ENCODE peak calls at places on chromosomes 16 and 17, in six cellular contexts. One of them, this sample, is unnamed.

GRCh38 chr17:11644265-11645212 is 46.3 kb downstream of the DNAH9 start:
- DNase-seq in GM12878: no peak
- DNase-seq in H1: peak
- DNase-seq in GM23338: peak
- DNase-seq in endothelial cell of umbilical vein: peak
- DNase-seq in HCT116: peak
- DNase-seq in this sample: peak

GRCh38 chr16:2692948-2693651 is 10.8 kb downstream of the KCTD5 start:
- DNase-seq in GM12878: no peak
- DNase-seq in H1: no peak
- DNase-seq in GM23338: peak
- DNase-seq in endothelial cell of umbilical vein: no peak
- DNase-seq in HCT116: no peak
- DNase-seq in this sample: no peak

GRCh38 chr17:12959441-12959840 is 58.4 kb downstream of the ELAC2 start:
- DNase-seq in GM12878: no peak
- DNase-seq in H1: no peak
- DNase-seq in GM23338: no peak
- DNase-seq in endothelial cell of umbilical vein: no peak
- DNase-seq in HCT116: no peak
- DNase-seq in this sample: no peak

GRCh38 chr17:43660262-43660661 is 1.5 kb downstream of the MEOX1 start:
- DNase-seq in GM12878: no peak
- DNase-seq in H1: no peak
- DNase-seq in GM23338: no peak
- DNase-seq in endothelial cell of umbilical vein: no peak
- DNase-seq in HCT116: no peak
- DNase-seq in this sample: no peak

GRCh38 chr17:7207120-7208001 is 12.3 kb downstream of the DLG4 start:
- DNase-seq in GM12878: no peak
- DNase-seq in H1: no peak
- DNase-seq in GM23338: no peak
- DNase-seq in endothelial cell of umbilical vein: no peak
- DNase-seq in HCT116: no peak
- DNase-seq in this sample: no peak

GRCh38 chr16:56369202-56369601 is 56.1 kb downstream of the AMFR start:
- DNase-seq in GM12878: no peak
- DNase-seq in H1: no peak
- DNase-seq in GM23338: no peak
- DNase-seq in endothelial cell of umbilical vein: no peak
- DNase-seq in HCT116: no peak
- DNase-seq in this sample: no peak

GRCh38 chr17:8402921-8403536 is 5.4 kb upstream of the RNF222 start:
- DNase-seq in GM12878: no peak
- DNase-seq in H1: no peak
- DNase-seq in GM23338: no peak
- DNase-seq in endothelial cell of umbilical vein: peak
- DNase-seq in HCT116: no peak
- DNase-seq in this sample: no peak

GRCh38 chr16:68200120-68200783 is 35.7 kb downstream of the ESRP2 start:
- DNase-seq in GM12878: no peak
- DNase-seq in H1: no peak
- DNase-seq in GM23338: no peak
- DNase-seq in endothelial cell of umbilical vein: peak
- DNase-seq in HCT116: no peak
- DNase-seq in this sample: no peak

GRCh38 chr16:85412911-85413520 is 200.1 kb upstream of the GSE1 start:
- DNase-seq in GM12878: no peak
- DNase-seq in H1: no peak
- DNase-seq in GM23338: no peak
- DNase-seq in endothelial cell of umbilical vein: no peak
- DNase-seq in HCT116: no peak
- DNase-seq in this sample: no peak

GRCh38 chr17:4968166-4968915 is 724 bp upstream of the SPAG7 start:
- DNase-seq in GM12878: no peak
- DNase-seq in H1: no peak
- DNase-seq in GM23338: peak
- DNase-seq in endothelial cell of umbilical vein: no peak
- DNase-seq in HCT116: no peak
- DNase-seq in this sample: no peak

GRCh38 chr16:27230562-27230991 is 27.3 kb downstream of the KDM8 start:
- DNase-seq in GM12878: no peak
- DNase-seq in H1: no peak
- DNase-seq in GM23338: peak
- DNase-seq in endothelial cell of umbilical vein: no peak
- DNase-seq in HCT116: no peak
- DNase-seq in this sample: no peak

GRCh38 chr16:82658796-82659195 is 32.0 kb downstream of the CDH13 start:
- DNase-seq in GM12878: no peak
- DNase-seq in H1: no peak
- DNase-seq in GM23338: no peak
- DNase-seq in endothelial cell of umbilical vein: no peak
- DNase-seq in HCT116: no peak
- DNase-seq in this sample: no peak

GRCh38 chr16:68332411-68333121 is 21.7 kb downstream of the PRMT7 start:
- DNase-seq in GM12878: no peak
- DNase-seq in H1: no peak
- DNase-seq in GM23338: no peak
- DNase-seq in endothelial cell of umbilical vein: peak
- DNase-seq in HCT116: no peak
- DNase-seq in this sample: no peak

GRCh38 chr17:38617967-38618760 is 12.4 kb upstream of the SRCIN1 start:
- DNase-seq in GM12878: no peak
- DNase-seq in H1: no peak
- DNase-seq in GM23338: no peak
- DNase-seq in endothelial cell of umbilical vein: no peak
- DNase-seq in HCT116: no peak
- DNase-seq in this sample: no peak

GRCh38 chr16:56625943-56626654 is 518 bp downstream of the MT1E start:
- DNase-seq in GM12878: no peak
- DNase-seq in H1: no peak
- DNase-seq in GM23338: no peak
- DNase-seq in endothelial cell of umbilical vein: no peak
- DNase-seq in HCT116: no peak
- DNase-seq in this sample: no peak

GRCh38 chr17:55859518-55859917 is 108.7 kb downstream of the PCTP start:
- DNase-seq in GM12878: no peak
- DNase-seq in H1: no peak
- DNase-seq in GM23338: no peak
- DNase-seq in endothelial cell of umbilical vein: no peak
- DNase-seq in HCT116: no peak
- DNase-seq in this sample: no peak

GRCh38 chr16:8850279-8850885 is 18.4 kb downstream of the CARHSP1 start:
- DNase-seq in GM12878: no peak
- DNase-seq in H1: no peak
- DNase-seq in GM23338: no peak
- DNase-seq in endothelial cell of umbilical vein: peak
- DNase-seq in HCT116: no peak
- DNase-seq in this sample: no peak
- TF ChIP-seq POLR2AphosphoS5 in GM12878: peak
- TF ChIP-seq POLR2AphosphoS5 in H1: peak
- TF ChIP-seq POLR2AphosphoS5 in GM23338: peak
- TF ChIP-seq POLR2AphosphoS5 in endothelial cell of umbilical vein: peak
- TF ChIP-seq POLR2AphosphoS5 in HCT116: peak
- TF ChIP-seq POLR2AphosphoS5 in this sample: peak

GRCh38 chr17:74883241-74883750 is 10.1 kb downstream of the FADS6 start:
- DNase-seq in GM12878: no peak
- DNase-seq in H1: no peak
- DNase-seq in GM23338: peak
- DNase-seq in endothelial cell of umbilical vein: no peak
- DNase-seq in HCT116: no peak
- DNase-seq in this sample: no peak
- TF ChIP-seq EZH2 in GM12878: no peak
- TF ChIP-seq EZH2 in H1: no peak
- TF ChIP-seq EZH2 in GM23338: no peak
- TF ChIP-seq EZH2 in endothelial cell of umbilical vein: no peak
- TF ChIP-seq EZH2 in HCT116: no peak
- TF ChIP-seq EZH2 in this sample: no peak

GRCh38 chr17:47713980-47714689 is 18.9 kb upstream of the TBX21 start:
- DNase-seq in GM12878: no peak
- DNase-seq in H1: no peak
- DNase-seq in GM23338: peak
- DNase-seq in endothelial cell of umbilical vein: no peak
- DNase-seq in HCT116: no peak
- DNase-seq in this sample: no peak

GRCh38 chr17:47714773-47715396 is 18.2 kb upstream of the TBX21 start:
- DNase-seq in GM12878: peak
- DNase-seq in H1: no peak
- DNase-seq in GM23338: no peak
- DNase-seq in endothelial cell of umbilical vein: no peak
- DNase-seq in HCT116: no peak
- DNase-seq in this sample: no peak

GRCh38 chr17:47711366-47712099 is 17.6 kb downstream of the TBKBP1 start:
- DNase-seq in GM12878: no peak
- DNase-seq in H1: no peak
- DNase-seq in GM23338: no peak
- DNase-seq in endothelial cell of umbilical vein: no peak
- DNase-seq in HCT116: no peak
- DNase-seq in this sample: no peak

GRCh38 chr17:47709594-47709993 is 15.6 kb downstream of the TBKBP1 start:
- DNase-seq in GM12878: no peak
- DNase-seq in H1: no peak
- DNase-seq in GM23338: no peak
- DNase-seq in endothelial cell of umbilical vein: no peak
- DNase-seq in HCT116: no peak
- DNase-seq in this sample: no peak

DNA sequence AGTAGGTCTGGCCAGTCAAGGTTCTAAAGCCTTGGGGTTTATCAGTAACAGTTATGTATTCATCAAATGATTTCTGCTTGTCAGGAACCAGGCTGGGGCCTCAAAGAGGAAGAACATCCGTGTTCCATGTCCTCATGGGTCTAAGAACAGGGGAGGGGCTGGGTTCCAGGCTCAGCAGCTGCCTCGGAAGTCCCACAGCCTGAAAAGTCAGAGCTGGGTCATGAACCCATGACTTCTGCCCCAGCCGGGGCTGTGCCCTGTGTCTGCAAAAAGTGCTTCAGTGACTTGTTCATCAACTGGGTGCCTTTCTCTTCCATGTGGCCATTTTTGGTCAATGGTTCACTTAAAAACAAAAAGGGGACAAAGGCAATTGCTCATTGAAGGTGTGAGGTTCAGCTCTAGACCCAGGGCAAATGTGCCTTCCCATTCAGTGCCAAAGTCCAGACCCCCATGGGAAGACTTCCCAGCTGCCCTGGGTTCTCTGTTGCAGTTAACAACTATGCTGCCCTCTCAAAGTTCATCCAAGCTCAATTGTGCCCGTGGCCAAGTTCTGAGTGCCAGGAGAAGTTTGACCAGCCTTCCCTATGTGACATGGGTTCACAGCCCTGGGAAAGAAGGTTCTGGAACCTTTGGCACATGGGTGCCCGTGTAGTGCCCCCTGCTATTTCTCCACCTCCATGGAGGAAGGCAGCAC is 18.5 kb downstream of the TBKBP1 start:
- DNase-seq in GM12878: no peak
- DNase-seq in H1: no peak
- DNase-seq in GM23338: no peak
- DNase-seq in endothelial cell of umbilical vein: no peak
- DNase-seq in HCT116: no peak
- DNase-seq in this sample: no peak
- TF ChIP-seq POLR2AphosphoS5 in GM12878: no peak
- TF ChIP-seq POLR2AphosphoS5 in H1: no peak
- TF ChIP-seq POLR2AphosphoS5 in GM23338: no peak
- TF ChIP-seq POLR2AphosphoS5 in endothelial cell of umbilical vein: no peak
- TF ChIP-seq POLR2AphosphoS5 in HCT116: no peak
- TF ChIP-seq POLR2AphosphoS5 in this sample: no peak

DNA sequence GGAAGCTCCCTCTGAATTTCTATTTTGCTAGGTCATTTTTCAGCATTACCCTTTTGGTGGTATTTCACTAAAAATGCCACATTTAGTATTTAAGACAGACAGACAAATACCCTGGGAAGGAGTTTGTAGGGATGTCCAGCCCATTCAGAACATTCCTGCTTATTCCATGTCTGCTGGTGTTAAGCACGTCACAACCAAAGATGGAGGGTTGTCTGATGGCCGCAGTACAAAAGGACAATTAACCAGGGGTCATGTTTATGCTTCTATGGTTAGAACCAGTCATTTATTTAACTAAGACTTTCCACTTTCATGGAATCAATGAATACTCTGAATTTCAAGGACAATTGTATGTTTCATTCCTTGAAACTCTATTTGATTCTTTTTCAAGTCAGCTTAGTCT is 46.4 kb downstream of the TBX4 start:
- DNase-seq in GM12878: no peak
- DNase-seq in H1: no peak
- DNase-seq in GM23338: no peak
- DNase-seq in endothelial cell of umbilical vein: no peak
- DNase-seq in HCT116: no peak
- DNase-seq in this sample: no peak
- TF ChIP-seq EZH2 in GM12878: no peak
- TF ChIP-seq EZH2 in H1: no peak
- TF ChIP-seq EZH2 in GM23338: no peak
- TF ChIP-seq EZH2 in endothelial cell of umbilical vein: no peak
- TF ChIP-seq EZH2 in HCT116: no peak
- TF ChIP-seq EZH2 in this sample: no peak

GRCh38 chr16:70647461-70648359 is 1.4 kb downstream of the IL34 start:
- DNase-seq in GM12878: no peak
- DNase-seq in H1: no peak
- DNase-seq in GM23338: no peak
- DNase-seq in endothelial cell of umbilical vein: no peak
- DNase-seq in HCT116: no peak
- DNase-seq in this sample: no peak
- TF ChIP-seq POLR2AphosphoS5 in GM12878: no peak
- TF ChIP-seq POLR2AphosphoS5 in H1: no peak
- TF ChIP-seq POLR2AphosphoS5 in GM23338: no peak
- TF ChIP-seq POLR2AphosphoS5 in endothelial cell of umbilical vein: no peak
- TF ChIP-seq POLR2AphosphoS5 in HCT116: no peak
- TF ChIP-seq POLR2AphosphoS5 in this sample: no peak

DNA sequence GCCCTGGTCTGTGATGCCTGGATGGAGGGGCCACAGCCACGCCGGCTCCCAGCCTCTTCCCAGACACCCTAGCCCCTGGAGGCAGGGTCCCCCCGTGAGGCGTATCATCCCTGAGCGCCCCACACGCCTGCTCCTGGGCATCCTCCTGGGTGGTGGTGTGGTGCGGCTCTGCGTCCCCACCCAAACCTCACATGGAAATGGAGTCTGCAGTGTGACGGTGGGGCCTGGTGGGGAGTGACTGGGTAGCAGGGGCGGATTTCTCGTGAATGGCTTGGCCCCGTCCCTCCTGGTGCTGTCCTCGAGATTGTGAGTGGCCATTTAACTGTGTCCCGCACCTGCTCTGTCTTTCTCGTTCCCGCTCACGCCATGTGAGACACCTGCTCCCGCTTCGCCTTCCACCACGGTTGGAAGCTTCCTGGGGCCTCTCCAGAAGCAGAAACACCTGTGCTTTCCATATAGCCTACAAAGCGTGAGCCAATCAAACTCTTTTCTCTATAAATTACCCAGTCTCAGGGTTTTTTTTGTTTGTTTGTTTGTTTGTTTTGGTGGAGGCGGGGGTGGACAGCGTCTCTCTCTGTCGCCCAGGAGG is 5.9 kb upstream of the SSTR5 start:
- DNase-seq in GM12878: no peak
- DNase-seq in H1: no peak
- DNase-seq in GM23338: no peak
- DNase-seq in endothelial cell of umbilical vein: no peak
- DNase-seq in HCT116: no peak
- DNase-seq in this sample: no peak
- TF ChIP-seq EZH2 in GM12878: no peak
- TF ChIP-seq EZH2 in H1: no peak
- TF ChIP-seq EZH2 in GM23338: no peak
- TF ChIP-seq EZH2 in endothelial cell of umbilical vein: no peak
- TF ChIP-seq EZH2 in HCT116: no peak
- TF ChIP-seq EZH2 in this sample: no peak